ENCODE peak calls at places on chromosomes 12 and 14, in eight cellular contexts. W, V, Q, O, U, C, J and R are unnamed samples.

GRCh38 chr12:87234898-87235297 is 794.3 kb downstream of the C12orf50 start:
- DNase-seq in C (no peak), O (no peak), J (no peak), V (no peak), U (no peak), Q (no peak), W (no peak), R (peak; percentile 43)

GRCh38 chr12:57138526-57139272 is 8.7 kb downstream of the LRP1-AS start:
- DNase-seq in Q (no peak), O (no peak), V (no peak), C (no peak), W (peak; percentile 47), J (no peak), U (no peak), R (no peak)

GRCh38 chr12:102052192-102053061 is 9.4 kb downstream of the WASHC3 start:
- DNase-seq in O (peak; percentile 17), Q (no peak), C (no peak), W (no peak), J (no peak), U (no peak), V (no peak), R (no peak)

GRCh38 chr12:27762757-27763156 is 17.3 kb upstream of the KLHL42 start:
- DNase-seq in C (no peak), W (no peak), O (no peak), V (no peak), U (no peak), Q (no peak), J (no peak), R (no peak)

GRCh38 chr12:26396402-26396801 is 201.0 kb downstream of the SSPN start:
- DNase-seq in J (no peak), V (no peak), W (no peak), C (no peak), U (no peak), O (no peak), Q (no peak), R (no peak)

GRCh38 chr12:51183816-51184215 is 10.9 kb upstream of the TFCP2 start:
- DNase-seq in U (no peak), V (peak; percentile 19), Q (no peak), J (no peak), W (peak; percentile 40), C (no peak), O (peak; percentile 26), R (peak; percentile 12)

GRCh38 chr14:100765991-100766390 is 39.3 kb downstream of the DLK1 start:
- DNase-seq in J (no peak), Q (peak; percentile 48), C (no peak), V (no peak), U (no peak), W (no peak), O (no peak), R (no peak)

GRCh38 chr14:47826809-47827208 is 151.4 kb upstream of the MDGA2 start:
- DNase-seq in Q (no peak), V (peak; percentile 2), W (no peak), U (no peak), J (no peak), O (no peak), C (no peak), R (no peak)

GRCh38 chr14:26841361-26841760 is 243.5 kb upstream of the NOVA1 start:
- DNase-seq in J (no peak), W (no peak), U (no peak), O (no peak), V (no peak), C (no peak), Q (no peak), R (no peak)

GRCh38 chr14:63857467-63858030 is 4.7 kb downstream of the SYNE2 start:
- DNase-seq in W (no peak), C (no peak), O (no peak), V (peak; percentile 45), J (no peak), U (no peak), Q (no peak), R (peak; percentile 80)

GRCh38 chr12:64534672-64535199 is 75.6 kb upstream of the RASSF3 start:
- DNase-seq in U (no peak), W (no peak), J (no peak), O (no peak), C (no peak), Q (no peak), V (no peak), R (no peak)